ENCODE peak calls at places on chromosomes 3 and 15, in nine cellular contexts. M, L, N, X, F, E, O, G and R are unnamed samples.

GRCh38 chr3:73661262-73661661 is 36.5 kb upstream of the PDZRN3 start:
- DNase-seq in F (no peak), L (no peak), X (no peak), G (no peak), E (no peak), M (no peak), N (no peak), O (no peak), R (no peak)

GRCh38 chr3:53083496-53083895 is 37.6 kb upstream of the SFMBT1 start:
- DNase-seq in M (peak; percentile 87), N (no peak), E (peak; percentile 40), O (no peak), G (no peak), X (no peak), F (peak; percentile 65), L (no peak), R (no peak)

GRCh38 chr15:101489236-101489632 is 273 bp downstream of the PCSK6 start:
- DNase-seq in X (no peak), O (peak; percentile 74), F (peak; percentile 25), L (peak; percentile 12), E (peak; percentile 73), G (no peak), N (no peak), M (peak; percentile 80), R (no peak)

GRCh38 chr3:179794355-179794754 is 141.5 kb downstream of the USP13 start:
- DNase-seq in M (peak; percentile 37), L (no peak), N (no peak), G (no peak), X (no peak), O (no peak), E (no peak), F (no peak), R (no peak)

GRCh38 chr3:28575748-28576589 is 227.3 kb upstream of the AZI2 start:
- DNase-seq in E (peak; percentile 47), X (no peak), F (peak; percentile 61), O (peak; percentile 82), G (no peak), L (no peak), M (peak; percentile 44), N (no peak), R (no peak)

GRCh38 chr15:31046759-31047359 is 54.7 kb downstream of the TRPM1 start:
- DNase-seq in G (no peak), X (no peak), E (no peak), F (no peak), L (no peak), N (no peak), O (no peak), M (peak; percentile 68), R (no peak)

GRCh38 chr3:46318207-46318606 is 35.7 kb upstream of the CCR2 start:
- DNase-seq in O (no peak), N (no peak), L (no peak), E (no peak), G (no peak), X (no peak), F (no peak), M (no peak), R (no peak)

GRCh38 chr3:18630295-18630694 is 205.2 kb upstream of the SATB1 start:
- DNase-seq in O (no peak), G (no peak), E (no peak), M (no peak), F (no peak), N (no peak), L (no peak), X (no peak), R (no peak)

GRCh38 chr3:120451670-120452220 is 953 bp upstream of the FSTL1 start:
- DNase-seq in M (no peak), X (no peak), E (no peak), F (no peak), O (no peak), L (no peak), N (no peak), G (no peak), R (no peak)

GRCh38 chr15:57708047-57708446 is 1.5 kb downstream of the POLR2M start:
- DNase-seq in G (no peak), E (no peak), X (no peak), L (no peak), M (no peak), N (no peak), O (no peak), F (no peak), R (no peak)

GRCh38 chr15:56989411-56989924 is 71.0 kb downstream of the TCF12 start:
- DNase-seq in F (no peak), M (no peak), O (no peak), L (no peak), E (no peak), N (no peak), G (no peak), X (no peak), R (no peak)

GRCh38 chr3:184441202-184441900 is 61.5 kb downstream of the CHRD start:
- DNase-seq in O (peak; percentile 24), E (no peak), X (no peak), F (no peak), M (no peak), L (no peak), G (no peak), N (no peak), R (no peak)

GRCh38 chr15:47331796-47332480 is 385.4 kb upstream of the SEMA6D start:
- DNase-seq in N (no peak), O (no peak), E (peak; percentile 62), G (no peak), L (no peak), X (no peak), M (no peak), F (no peak), R (no peak)

GRCh38 chr15:36401586-36401966 is 177.8 kb upstream of the CDIN1 start:
- DNase-seq in O (no peak), X (no peak), L (no peak), E (no peak), M (no peak), F (no peak), N (no peak), G (no peak), R (no peak)

GRCh38 chr3:66039590-66039887 is 821 bp upstream of the MAGI1 start:
- DNase-seq in E (peak; percentile 68), G (no peak), F (no peak), X (no peak), M (peak; percentile 71), L (no peak), N (no peak), O (peak; percentile 47), R (no peak)